ENCODE peak calls at places on chromosomes 7 and 10, in five cellular contexts. U is HCT116, J is OCI-LY7, L is hepatocyte, R is neural progenitor cell. P is an unnamed sample.

GRCh38 chr10:29535012-29535777 is 99.6 kb downstream of the SVIL start:
- DNase-seq in J (no peak), L (peak; percentile 81), U (peak; percentile 16), R (peak; percentile 70), P (peak; percentile 90)

GRCh38 chr7:75567948-75568595 is 76.0 kb downstream of the SPDYE5 start:
- DNase-seq in R (peak; percentile 72), U (no peak), L (no peak), J (no peak), P (no peak)

GRCh38 chr10:110872145-110872983 is 636 bp downstream of the PDCD4 start:
- DNase-seq in J (peak; percentile 88), L (peak; percentile 90), R (peak; percentile 93), U (no peak), P (peak; percentile 89)

GRCh38 chr10:22246680-22247391 is 29.0 kb upstream of the EBLN1 start:
- DNase-seq in J (no peak), U (peak; percentile 95), L (peak; percentile 35), R (no peak), P (peak; percentile 88)

GRCh38 chr10:17035446-17035845 is 94.2 kb downstream of the CUBN start:
- DNase-seq in J (no peak), L (peak; percentile 11), U (no peak), R (no peak), P (no peak)

GRCh38 chr10:73906524-73907447 is 4.1 kb upstream of the PLAU start:
- DNase-seq in J (no peak), U (peak; percentile 91), L (peak; percentile 81), R (peak; percentile 81), P (peak; percentile 97)

GRCh38 chr10:23326541-23327307 is 17.9 kb downstream of the C10orf67 start:
- DNase-seq in J (no peak), U (no peak), L (no peak), R (no peak), P (no peak)

GRCh38 chr10:32141018-32141807 is 85.0 kb upstream of the KIF5B start:
- DNase-seq in U (no peak), R (no peak), J (no peak), L (no peak), P (peak; percentile 34)

GRCh38 chr10:121490906-121491519 is 107.2 kb downstream of the FGFR2 start:
- DNase-seq in J (no peak), L (no peak), U (no peak), R (no peak), P (peak; percentile 18)

GRCh38 chr10:33772370-33773331 is 438.2 kb upstream of the NRP1 start:
- DNase-seq in R (peak; percentile 84), U (no peak), J (no peak), L (peak; percentile 18), P (peak; percentile 11)

GRCh38 chr7:157861031-157861491 is 524.3 kb downstream of the DNAJB6 start:
- DNase-seq in R (no peak), L (no peak), J (no peak), U (no peak), P (no peak)

GRCh38 chr7:104133238-104133637 is 74.6 kb downstream of the ORC5 start:
- DNase-seq in R (no peak), U (no peak), J (no peak), L (no peak), P (no peak)

GRCh38 chr7:100545636-100546128 is 6.7 kb downstream of the AGFG2 start:
- DNase-seq in R (peak; percentile 27), L (peak; percentile 86), J (peak; percentile 50), U (peak; percentile 81), P (peak; percentile 90)

GRCh38 chr7:146331369-146331768 is 214.8 kb downstream of the CNTNAP2 start:
- DNase-seq in J (no peak), R (no peak), L (no peak), U (no peak), P (no peak)

GRCh38 chr7:157576415-157576814 is 239.6 kb downstream of the DNAJB6 start:
- DNase-seq in U (no peak), R (no peak), L (no peak), J (no peak), P (no peak)

GRCh38 chr7:2621061-2621828 is 10.5 kb upstream of the TTYH3 start:
- DNase-seq in L (peak; percentile 83), U (no peak), R (peak; percentile 72), J (no peak), P (peak; percentile 71)

GRCh38 chr7:55871932-55872485 is 9.5 kb upstream of the SEPTIN14 start:
- DNase-seq in R (no peak), L (no peak), J (no peak), U (no peak), P (no peak)

GRCh38 chr7:116673504-116673865 is 1.5 kb downstream of the MET start:
- DNase-seq in L (no peak), J (no peak), R (no peak), U (no peak), P (no peak)

GRCh38 chr10:71204746-71205145 is 7.6 kb upstream of the UNC5B start:
- DNase-seq in R (no peak), U (no peak), J (no peak), L (no peak), P (peak; percentile 44)

GRCh38 chr10:69847458-69847857 is 45.8 kb downstream of the COL13A1 start:
- DNase-seq in U (no peak), J (no peak), R (peak; percentile 62), L (peak; percentile 34), P (no peak)

DNA sequence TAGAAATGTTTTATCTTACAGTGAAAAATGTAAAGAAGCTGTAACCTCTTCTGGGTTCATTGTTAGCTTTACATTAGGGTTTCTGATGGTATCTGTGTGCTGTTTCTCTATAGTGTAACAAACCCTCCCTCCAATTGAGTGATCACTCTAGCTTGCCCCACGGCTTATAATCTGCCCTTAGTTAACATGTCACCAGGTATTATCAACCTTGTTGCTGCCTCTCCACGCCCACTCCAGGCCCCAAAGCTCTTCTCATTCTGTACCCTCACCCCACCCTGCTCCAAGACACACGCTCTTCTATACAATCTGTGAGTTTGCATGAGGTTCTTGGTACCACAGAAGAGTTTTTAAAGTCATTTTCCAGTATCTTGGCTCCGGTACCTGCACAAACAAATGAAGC is 139.4 kb downstream of the ARID5B start:
- DNase-seq in U (no peak), J (no peak), L (no peak), R (no peak), P (no peak)
- H2AFZ ChIP-seq in U (no peak overlapping the region), J (no peak overlapping the region), L (no peak overlapping the region), R (no peak overlapping the region), P (no peak overlapping the region)

GRCh38 chr7:1357601-1358271 is 101.5 kb downstream of the MICALL2 start:
- DNase-seq in U (no peak), R (no peak), L (no peak), J (no peak), P (peak; percentile 48)
- TF ChIP-seq EZH2phosphoT487 in U (no peak), R (no peak), L (no peak), J (no peak), P (no peak)

GRCh38 chr10:125726914-125727313 is 7.4 kb downstream of the EDRF1 start:
- DNase-seq in U (no peak), J (no peak), R (no peak), L (no peak), P (no peak)

GRCh38 chr10:125722811-125723210 is 3.3 kb downstream of the EDRF1 start:
- DNase-seq in R (no peak), J (no peak), U (no peak), L (no peak), P (no peak)

DNA sequence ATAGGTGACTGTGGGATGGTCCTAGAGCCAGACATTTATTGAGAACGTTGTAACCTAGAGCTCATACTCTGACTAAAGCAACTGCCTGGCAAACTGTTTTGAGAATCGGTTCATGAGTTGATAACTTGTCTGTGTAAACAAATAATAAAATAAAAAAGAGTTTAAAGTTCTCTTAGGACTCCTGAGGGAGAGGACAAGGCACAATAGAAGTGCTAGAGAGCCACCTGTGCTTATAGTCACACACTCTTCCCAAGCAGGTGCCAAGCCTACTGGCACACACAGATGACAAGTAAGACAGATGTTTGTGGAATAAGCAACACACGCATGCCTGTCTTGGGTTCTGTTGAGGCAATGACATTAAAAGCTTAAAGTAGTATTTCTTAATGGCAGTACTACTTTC is 7.9 kb downstream of the EDRF1 start:
- DNase-seq in J (no peak), R (no peak), U (no peak), L (no peak), P (no peak)
- H2AFZ ChIP-seq in J (no peak overlapping the region), R (no peak overlapping the region), U (no peak overlapping the region), L (no peak overlapping the region), P (no peak overlapping the region)

GRCh38 chr7:142513221-142513955 is 235.9 kb upstream of the PRSS1 start:
- DNase-seq in J (no peak), R (no peak), U (no peak), L (no peak), P (peak; percentile 30)

GRCh38 chr7:142519077-142519789 is 230.0 kb upstream of the PRSS1 start:
- DNase-seq in R (no peak), U (no peak), J (no peak), L (no peak), P (peak; percentile 29)

GRCh38 chr7:142511801-142512200 is 237.5 kb upstream of the PRSS1 start:
- DNase-seq in R (no peak), U (no peak), L (no peak), J (no peak), P (no peak)

GRCh38 chr7:142519790-142520078 is 229.5 kb upstream of the PRSS1 start:
- DNase-seq in U (no peak), L (no peak), R (no peak), J (no peak), P (no peak)

DNA sequence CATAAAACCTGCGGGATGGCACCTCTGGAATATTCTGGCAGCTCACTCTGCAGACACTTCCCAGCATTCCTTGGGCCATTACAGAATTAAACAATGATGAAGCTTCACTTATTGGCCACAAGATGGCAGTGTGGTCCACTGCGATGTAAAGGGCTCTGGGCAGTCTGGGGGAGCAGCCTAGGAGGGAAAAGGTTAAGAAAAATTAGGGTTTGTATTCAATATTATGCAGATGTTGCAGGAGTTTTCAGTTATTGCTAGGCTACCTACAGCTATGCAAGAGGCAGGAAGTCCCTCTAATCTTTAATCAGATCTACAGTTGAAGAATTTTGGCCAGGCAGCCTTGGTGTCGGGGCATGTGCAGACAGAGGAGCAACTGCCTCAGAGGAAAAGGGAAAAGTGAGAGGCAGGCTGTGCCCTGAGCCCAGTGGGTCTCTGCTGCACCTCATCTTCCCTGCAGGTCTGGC is 233.2 kb upstream of the PRSS1 start:
- DNase-seq in J (peak; percentile 67), L (peak; percentile 77), U (peak; percentile 61), R (peak; percentile 70), P (peak; percentile 77)
- TF ChIP-seq EZH2phosphoT487 in J (no peak), L (no peak), U (no peak), R (no peak), P (no peak)

GRCh38 chr7:25091757-25092156 is 33.3 kb downstream of the CYCS start:
- DNase-seq in J (peak; percentile 50), L (no peak), R (no peak), U (no peak), P (no peak)

GRCh38 chr7:25095516-25096345 is 29.3 kb downstream of the CYCS start:
- DNase-seq in U (no peak), J (no peak), R (peak; percentile 40), L (no peak), P (no peak)

GRCh38 chr7:25091129-25091528 is 33.9 kb downstream of the CYCS start:
- DNase-seq in R (no peak), L (no peak), J (no peak), U (no peak), P (no peak)

GRCh38 chr7:25090374-25090773 is 34.7 kb downstream of the CYCS start:
- DNase-seq in L (no peak), J (no peak), U (no peak), R (no peak), P (no peak)

GRCh38 chr7:25093268-25093802 is 31.7 kb downstream of the CYCS start:
- DNase-seq in J (peak; percentile 86), U (peak; percentile 70), L (peak; percentile 85), R (peak; percentile 77), P (peak; percentile 85)
- H2AFZ ChIP-seq in J (peak overlapping the region; percentile 44), U (peak overlapping the region; percentile 95), L (no peak overlapping the region), R (no peak overlapping the region), P (no peak overlapping the region)

GRCh38 chr10:3321123-3321522 is 148.5 kb upstream of the PITRM1 start:
- DNase-seq in U (no peak), R (no peak), L (no peak), J (no peak), P (no peak)
- TF ChIP-seq EZH2phosphoT487 in U (no peak), R (no peak), L (no peak), J (no peak), P (no peak)

P was measured in GM23248.